ENCODE peak calls at places on chromosomes 16 and 17, in ten cellular contexts. L, Z, S, K, Q, N, I, H, O and F are unnamed samples.
A peak's percentile ranks its signal among the peaks of the same experiment; 100 is the strongest.

GRCh38 chr17:1058423-1059130 is 61.6 kb downstream of the TIMM22 start:
- DNase-seq in L (peak; percentile 65), Z (peak; percentile 24), S (peak; percentile 32), K (no peak), Q (peak; percentile 78), N (peak; percentile 60), I (no peak), H (no peak), O (peak; percentile 66), F (peak; percentile 14)

GRCh38 chr17:62179525-62180161 is 114.6 kb upstream of the MED13 start:
- DNase-seq in L (peak; percentile 80), Z (no peak), S (peak; percentile 45), K (no peak), Q (peak; percentile 48), N (no peak), I (no peak), H (no peak), O (peak; percentile 56), F (peak; percentile 11)

GRCh38 chr16:81201267-81201666 is 37.2 kb upstream of the BCO1 start:
- DNase-seq in L (no peak), Z (no peak), S (no peak), K (no peak), Q (no peak), N (no peak), I (no peak), H (no peak), O (no peak), F (peak; percentile 22)

GRCh38 chr17:41895617-41896016 is 23.1 kb downstream of the ACLY start:
- DNase-seq in L (no peak), Z (no peak), S (peak; percentile 40), K (no peak), Q (no peak), N (no peak), I (no peak), H (no peak), O (no peak), F (peak; percentile 88)

GRCh38 chr17:42019509-42020404 is at the start of gene NKIRAS2:
- DNase-seq in L (peak; percentile 89), Z (peak; percentile 92), S (peak; percentile 89), K (peak; percentile 34), Q (peak; percentile 96), N (peak; percentile 95), I (peak; percentile 97), H (peak; percentile 90), O (peak; percentile 92), F (peak; percentile 83)

GRCh38 chr17:9577402-9577709 is 914 bp downstream of the CFAP52 start:
- DNase-seq in L (no peak), Z (no peak), S (no peak), K (no peak), Q (no peak), N (no peak), I (no peak), H (no peak), O (peak; percentile 6), F (no peak)

GRCh38 chr17:79883202-79883601 is 44.0 kb upstream of the CBX4 start:
- DNase-seq in L (no peak), Z (no peak), S (no peak), K (no peak), Q (no peak), N (no peak), I (no peak), H (no peak), O (no peak), F (no peak)

GRCh38 chr17:70875729-70876344 is 706.5 kb downstream of the KCNJ2 start:
- DNase-seq in L (no peak), Z (no peak), S (peak; percentile 14), K (no peak), Q (no peak), N (no peak), I (no peak), H (no peak), O (no peak), F (peak; percentile 22)

GRCh38 chr17:44997733-44998520 is 29.8 kb upstream of the C1QL1 start:
- DNase-seq in L (no peak), Z (no peak), S (peak; percentile 56), K (no peak), Q (no peak), N (peak; percentile 52), I (no peak), H (no peak), O (no peak), F (peak; percentile 38)

GRCh38 chr17:38464723-38465419 is 36.6 kb downstream of the ARHGAP23 start:
- DNase-seq in L (peak; percentile 81), Z (no peak), S (peak; percentile 96), K (peak; percentile 77), Q (peak; percentile 54), N (peak; percentile 55), I (peak; percentile 97), H (peak; percentile 79), O (peak; percentile 93), F (peak; percentile 96)

GRCh38 chr16:79434771-79435170 is 165.8 kb downstream of the MAF start:
- DNase-seq in L (no peak), Z (no peak), S (no peak), K (no peak), Q (no peak), N (no peak), I (no peak), H (no peak), O (no peak), F (no peak)

GRCh38 chr17:14205380-14205779 is 31.3 kb downstream of the CDRT15 start:
- DNase-seq in L (no peak), Z (no peak), S (no peak), K (no peak), Q (no peak), N (no peak), I (no peak), H (no peak), O (no peak), F (no peak)

GRCh38 chr16:27515874-27516353 is 33.8 kb downstream of the GTF3C1 start:
- DNase-seq in L (peak; percentile 17), Z (peak; percentile 6), S (no peak), K (no peak), Q (no peak), N (no peak), I (no peak), H (no peak), O (peak; percentile 41), F (no peak)

GRCh38 chr17:49487202-49487601 is 7.9 kb upstream of the NGFR start:
- DNase-seq in L (no peak), Z (no peak), S (no peak), K (no peak), Q (no peak), N (no peak), I (no peak), H (no peak), O (no peak), F (no peak)

GRCh38 chr16:57544129-57544653 is 1.7 kb downstream of the ADGRG5 start:
- DNase-seq in L (no peak), Z (no peak), S (no peak), K (no peak), Q (peak; percentile 20), N (no peak), I (peak; percentile 60), H (no peak), O (no peak), F (no peak)

GRCh38 chr17:63699638-63700527 is at the start of gene LIMD2:
- DNase-seq in L (peak; percentile 54), Z (peak; percentile 88), S (peak; percentile 28), K (no peak), Q (peak; percentile 54), N (peak; percentile 56), I (peak; percentile 73), H (no peak), O (no peak), F (no peak)

GRCh38 chr16:324451-325334 is 27.8 kb downstream of the AXIN1 start:
- DNase-seq in L (no peak), Z (peak; percentile 69), S (no peak), K (no peak), Q (peak; percentile 40), N (no peak), I (no peak), H (peak; percentile 26), O (no peak), F (no peak)

GRCh38 chr17:40373324-40373723 is 8.8 kb upstream of the GJD3 start:
- DNase-seq in L (no peak), Z (no peak), S (peak; percentile 84), K (no peak), Q (no peak), N (no peak), I (no peak), H (no peak), O (peak; percentile 97), F (peak; percentile 91)

GRCh38 chr17:31596382-31597323 is 205.2 kb downstream of the RAB11FIP4 start:
- DNase-seq in L (peak; percentile 96), Z (no peak), S (peak; percentile 96), K (peak; percentile 83), Q (peak; percentile 20), N (no peak), I (peak; percentile 98), H (peak; percentile 75), O (peak; percentile 99), F (peak; percentile 97)

DNA sequence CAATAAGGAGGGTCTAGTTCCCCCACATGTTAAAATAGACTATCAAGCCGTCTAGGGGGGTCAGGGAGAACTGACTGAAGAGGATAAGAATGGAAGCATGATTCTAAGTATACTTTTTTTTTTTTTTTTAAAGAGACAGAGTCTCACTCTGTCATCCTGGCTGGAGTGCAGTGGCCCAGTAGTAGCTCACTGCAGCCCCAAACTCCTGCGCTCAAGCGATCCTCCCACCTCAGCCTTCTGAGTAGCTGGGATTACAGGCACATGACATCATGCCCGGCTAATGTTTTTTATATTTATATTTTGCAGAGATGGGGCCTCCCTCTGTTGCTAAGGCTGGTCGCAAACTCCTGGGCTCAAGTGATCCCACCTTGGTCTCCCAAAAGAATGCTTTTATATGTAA is 14.2 kb downstream of the AMFR start:
- DNase-seq in L (no peak), Z (no peak), S (no peak), K (no peak), Q (no peak), N (no peak), I (no peak), H (no peak), O (no peak), F (no peak)
- TF ChIP-seq CTCF in L (no peak), Z (no peak), S (no peak), K (no peak), Q (no peak), N (no peak), I (no peak), H (no peak), O (no peak), F (no peak)

GRCh38 chr16:53404959-53405358 is 29.3 kb upstream of the RBL2 start:
- DNase-seq in L (no peak), Z (no peak), S (peak; percentile 3), K (no peak), Q (no peak), N (no peak), I (no peak), H (no peak), O (peak; percentile 33), F (peak; percentile 2)
- TF ChIP-seq CTCF in L (no peak), Z (no peak), S (no peak), K (no peak), Q (no peak), N (no peak), I (no peak), H (no peak), O (peak; percentile 13), F (peak; percentile 1)

GRCh38 chr16:64051826-64052225 is 1070.0 kb downstream of the CDH11 start:
- DNase-seq in L (peak; percentile 19), Z (no peak), S (peak; percentile 21), K (no peak), Q (no peak), N (no peak), I (no peak), H (no peak), O (peak; percentile 34), F (peak; percentile 2)
- TF ChIP-seq CTCF in L (no peak), Z (no peak), S (no peak), K (peak; percentile 22), Q (no peak), N (no peak), I (no peak), H (no peak), O (peak; percentile 11), F (no peak)

GRCh38 chr17:5043524-5043923 is 8.3 kb upstream of the SLC52A1 start:
- DNase-seq in L (no peak), Z (no peak), S (no peak), K (no peak), Q (no peak), N (no peak), I (no peak), H (no peak), O (no peak), F (no peak)
- TF ChIP-seq CTCF in L (no peak), Z (no peak), S (no peak), K (no peak), Q (no peak), N (no peak), I (no peak), H (no peak), O (no peak), F (no peak)